ENCODE peak calls at places on chromosomes 12 and 14, in four cellular contexts. One of them, this sample, is unnamed.

GRCh38 chr14:77044776-77045569 is 16.5 kb upstream of the IRF2BPL start:
- DNase-seq in CD4-positive, alpha-beta memory T cell: no peak
- DNase-seq in GM12865: no peak
- DNase-seq in hypothalamus: no peak
- DNase-seq in this sample: no peak

GRCh38 chr14:89429206-89430091 is 12.4 kb upstream of the FOXN3 start:
- DNase-seq in CD4-positive, alpha-beta memory T cell: no peak
- DNase-seq in GM12865: peak; percentile 64
- DNase-seq in hypothalamus: no peak
- DNase-seq in this sample: no peak

GRCh38 chr14:52402812-52403526 is 88.9 kb downstream of the PTGER2 start:
- DNase-seq in hypothalamus: no peak
- DNase-seq in CD4-positive, alpha-beta memory T cell: no peak
- DNase-seq in GM12865: peak; percentile 45
- DNase-seq in this sample: no peak

GRCh38 chr12:113130457-113131135 is 5.0 kb downstream of the RASAL1 start:
- DNase-seq in CD4-positive, alpha-beta memory T cell: no peak
- DNase-seq in GM12865: no peak
- DNase-seq in hypothalamus: peak; percentile 44
- DNase-seq in this sample: peak; percentile 57

GRCh38 chr12:57983150-57983857 is 41.9 kb downstream of the ATP23 start:
- DNase-seq in hypothalamus: no peak
- DNase-seq in GM12865: peak; percentile 32
- DNase-seq in CD4-positive, alpha-beta memory T cell: no peak
- DNase-seq in this sample: peak; percentile 15

GRCh38 chr12:58489394-58489793 is 430.9 kb downstream of the LRIG3 start:
- DNase-seq in GM12865: no peak
- DNase-seq in hypothalamus: no peak
- DNase-seq in CD4-positive, alpha-beta memory T cell: no peak
- DNase-seq in this sample: no peak

GRCh38 chr12:24922109-24922508 is 26.8 kb downstream of the BCAT1 start:
- DNase-seq in CD4-positive, alpha-beta memory T cell: no peak
- DNase-seq in GM12865: peak; percentile 29
- DNase-seq in hypothalamus: no peak
- DNase-seq in this sample: no peak

GRCh38 chr14:23620177-23620702 is 15.9 kb upstream of the DHRS2 start:
- DNase-seq in CD4-positive, alpha-beta memory T cell: no peak
- DNase-seq in hypothalamus: no peak
- DNase-seq in GM12865: no peak
- DNase-seq in this sample: no peak

GRCh38 chr12:124236651-124237050 is 58.2 kb upstream of the RFLNA start:
- DNase-seq in CD4-positive, alpha-beta memory T cell: no peak
- DNase-seq in GM12865: no peak
- DNase-seq in hypothalamus: no peak
- DNase-seq in this sample: no peak

GRCh38 chr12:112537710-112538396 is 119.1 kb downstream of the PTPN11 start:
- DNase-seq in GM12865: no peak
- DNase-seq in hypothalamus: no peak
- DNase-seq in CD4-positive, alpha-beta memory T cell: no peak
- DNase-seq in this sample: no peak

GRCh38 chr12:10392394-10392930 is 2.6 kb upstream of the KLRK1 start:
- DNase-seq in hypothalamus: no peak
- DNase-seq in GM12865: peak; percentile 92
- DNase-seq in CD4-positive, alpha-beta memory T cell: no peak
- DNase-seq in this sample: no peak

GRCh38 chr14:99899578-99900178 is 106.5 kb downstream of the EML1 start:
- DNase-seq in CD4-positive, alpha-beta memory T cell: no peak
- DNase-seq in GM12865: peak; percentile 14
- DNase-seq in hypothalamus: no peak
- DNase-seq in this sample: no peak

GRCh38 chr14:90968025-90968424 is 92.4 kb downstream of the RPS6KA5 start:
- DNase-seq in CD4-positive, alpha-beta memory T cell: no peak
- DNase-seq in GM12865: no peak
- DNase-seq in hypothalamus: no peak
- DNase-seq in this sample: no peak

GRCh38 chr14:83548061-83548839 is 1981.7 kb upstream of the FLRT2 start:
- DNase-seq in GM12865: no peak
- DNase-seq in hypothalamus: no peak
- DNase-seq in CD4-positive, alpha-beta memory T cell: no peak
- DNase-seq in this sample: no peak

GRCh38 chr12:89671469-89671868 is 37.2 kb downstream of the ATP2B1 start:
- DNase-seq in GM12865: no peak
- DNase-seq in hypothalamus: no peak
- DNase-seq in CD4-positive, alpha-beta memory T cell: no peak
- DNase-seq in this sample: no peak

GRCh38 chr12:101243616-101244015 is 33.6 kb upstream of the SLC5A8 start:
- DNase-seq in CD4-positive, alpha-beta memory T cell: no peak
- DNase-seq in GM12865: no peak
- DNase-seq in hypothalamus: no peak
- DNase-seq in this sample: no peak

GRCh38 chr14:60183724-60184596 is 18.8 kb upstream of the DHRS7 start:
- DNase-seq in hypothalamus: no peak
- DNase-seq in CD4-positive, alpha-beta memory T cell: peak; percentile 59
- DNase-seq in GM12865: peak; percentile 82
- DNase-seq in this sample: peak; percentile 68

GRCh38 chr12:82174936-82175335 is 183.3 kb downstream of the CCDC59 start:
- DNase-seq in GM12865: no peak
- DNase-seq in CD4-positive, alpha-beta memory T cell: no peak
- DNase-seq in hypothalamus: no peak
- DNase-seq in this sample: no peak

GRCh38 chr12:85623726-85624125 is 212.5 kb downstream of the RASSF9 start:
- DNase-seq in CD4-positive, alpha-beta memory T cell: no peak
- DNase-seq in hypothalamus: no peak
- DNase-seq in GM12865: no peak
- DNase-seq in this sample: no peak

GRCh38 chr12:92977326-92977725 is 48.2 kb upstream of the EEA1 start:
- DNase-seq in hypothalamus: no peak
- DNase-seq in CD4-positive, alpha-beta memory T cell: no peak
- DNase-seq in GM12865: no peak
- DNase-seq in this sample: no peak

GRCh38 chr14:92482621-92483319 is 30.8 kb upstream of the RIN3 start:
- DNase-seq in CD4-positive, alpha-beta memory T cell: no peak
- DNase-seq in GM12865: no peak
- DNase-seq in hypothalamus: no peak
- DNase-seq in this sample: no peak

GRCh38 chr12:4148418-4149056 is 125.0 kb upstream of the CCND2 start:
- DNase-seq in CD4-positive, alpha-beta memory T cell: peak; percentile 82
- DNase-seq in GM12865: peak; percentile 90
- DNase-seq in hypothalamus: no peak
- DNase-seq in this sample: peak; percentile 95

GRCh38 chr14:71206766-71207371 is 299.6 kb downstream of the PCNX1 start:
- DNase-seq in hypothalamus: no peak
- DNase-seq in CD4-positive, alpha-beta memory T cell: no peak
- DNase-seq in GM12865: no peak
- DNase-seq in this sample: no peak

GRCh38 chr14:29016050-29016900 is 249.7 kb downstream of the FOXG1 start:
- DNase-seq in hypothalamus: no peak
- DNase-seq in GM12865: peak; percentile 70
- DNase-seq in CD4-positive, alpha-beta memory T cell: no peak
- DNase-seq in this sample: no peak

GRCh38 chr14:58736606-58737005 is 98.8 kb downstream of the DACT1 start:
- DNase-seq in CD4-positive, alpha-beta memory T cell: no peak
- DNase-seq in GM12865: no peak
- DNase-seq in hypothalamus: no peak
- DNase-seq in this sample: no peak

GRCh38 chr12:13661005-13661887 is 320.2 kb downstream of the GRIN2B start:
- DNase-seq in CD4-positive, alpha-beta memory T cell: no peak
- DNase-seq in GM12865: peak; percentile 48
- DNase-seq in hypothalamus: peak; percentile 10
- DNase-seq in this sample: peak; percentile 17

GRCh38 chr14:37668646-37669045 is 73.2 kb downstream of the TTC6 start:
- DNase-seq in hypothalamus: no peak
- DNase-seq in GM12865: no peak
- DNase-seq in CD4-positive, alpha-beta memory T cell: no peak
- DNase-seq in this sample: no peak

GRCh38 chr14:91369628-91370445 is 47.8 kb downstream of the CCDC88C start:
- DNase-seq in hypothalamus: no peak
- DNase-seq in GM12865: peak; percentile 58
- DNase-seq in CD4-positive, alpha-beta memory T cell: peak; percentile 81
- DNase-seq in this sample: no peak

GRCh38 chr14:73133795-73134194 is 2.5 kb upstream of the PSEN1 start:
- DNase-seq in CD4-positive, alpha-beta memory T cell: no peak
- DNase-seq in GM12865: no peak
- DNase-seq in hypothalamus: no peak
- DNase-seq in this sample: no peak

GRCh38 chr12:93453633-93454032 is 11.9 kb upstream of the UBE2N start:
- DNase-seq in CD4-positive, alpha-beta memory T cell: no peak
- DNase-seq in GM12865: no peak
- DNase-seq in hypothalamus: no peak
- DNase-seq in this sample: no peak

GRCh38 chr14:104386281-104386841 is 193.2 kb upstream of the C14orf180 start:
- DNase-seq in hypothalamus: no peak
- DNase-seq in CD4-positive, alpha-beta memory T cell: no peak
- DNase-seq in GM12865: no peak
- DNase-seq in this sample: no peak

GRCh38 chr12:25041006-25041741 is 92.3 kb upstream of the BCAT1 start:
- DNase-seq in GM12865: peak; percentile 66
- DNase-seq in CD4-positive, alpha-beta memory T cell: no peak
- DNase-seq in hypothalamus: no peak
- DNase-seq in this sample: no peak

GRCh38 chr12:80472912-80473500 is 29.0 kb downstream of the PTPRQ start:
- DNase-seq in hypothalamus: no peak
- DNase-seq in GM12865: peak; percentile 70
- DNase-seq in CD4-positive, alpha-beta memory T cell: no peak
- DNase-seq in this sample: no peak